ENCODE peak calls at places on chromosomes 3 and 15, in five cellular contexts. C is AG09309, Z is stomach, O is fibroblast of mammary gland, I is heart left ventricle. S is an unnamed sample.

GRCh38 chr3:463793-464192 is 267.2 kb downstream of the CHL1 start:
- DNase-seq in C (no peak), O (no peak), Z (no peak), I (no peak), S (no peak)

GRCh38 chr3:138440137-138440536 is 5.7 kb downstream of the ESYT3 start:
- DNase-seq in Z (no peak), I (peak; percentile 70), C (no peak), O (no peak), S (no peak)

GRCh38 chr15:40038654-40039543 is at the start of gene SRP14:
- DNase-seq in O (peak; percentile 90), I (peak; percentile 97), C (no peak), Z (peak; percentile 95), S (peak; percentile 94)

GRCh38 chr3:55571913-55572312 is 84.8 kb upstream of the WNT5A start:
- DNase-seq in C (no peak), Z (no peak), O (no peak), I (peak; percentile 89), S (no peak)

GRCh38 chr3:9704343-9705322 is 1.0 kb downstream of the CPNE9 start:
- DNase-seq in O (peak; percentile 15), I (peak; percentile 40), Z (peak; percentile 28), C (no peak), S (no peak)

GRCh38 chr3:51338632-51339031 is 46.5 kb upstream of the MANF start:
- DNase-seq in O (no peak), C (no peak), I (no peak), Z (peak; percentile 64), S (no peak)

GRCh38 chr15:54854667-54855066 is 342.1 kb downstream of the RSL24D1 start:
- DNase-seq in C (no peak), O (no peak), I (no peak), Z (no peak), S (no peak)

GRCh38 chr15:72222433-72222832 is 8.6 kb downstream of the PKM start:
- DNase-seq in O (peak; percentile 37), C (no peak), I (peak; percentile 72), Z (no peak), S (no peak)

GRCh38 chr3:164235239-164235728 is 843.0 kb downstream of the SI start:
- DNase-seq in Z (no peak), I (no peak), C (no peak), O (no peak), S (no peak)

GRCh38 chr3:14389133-14390115 is 13.0 kb upstream of the SLC6A6 start:
- DNase-seq in C (no peak), I (no peak), O (no peak), Z (no peak), S (no peak)

GRCh38 chr3:133512416-133513089 is 60.9 kb upstream of the CDV3 start:
- DNase-seq in C (no peak), I (no peak), Z (no peak), O (no peak), S (no peak)

GRCh38 chr3:32870373-32871091 is 52.7 kb downstream of the TRIM71 start:
- DNase-seq in I (no peak), C (no peak), O (no peak), Z (no peak), S (no peak)

GRCh38 chr3:32876920-32877319 is 59.1 kb downstream of the TRIM71 start:
- DNase-seq in I (no peak), O (no peak), C (no peak), Z (no peak), S (no peak)

GRCh38 chr3:32877598-32877997 is 59.8 kb downstream of the TRIM71 start:
- DNase-seq in C (no peak), O (no peak), I (no peak), Z (no peak), S (no peak)

GRCh38 chr3:32872487-32873382 is 54.9 kb downstream of the TRIM71 start:
- DNase-seq in I (no peak), C (peak; percentile 24), Z (peak; percentile 92), O (peak; percentile 40), S (no peak)

DNA sequence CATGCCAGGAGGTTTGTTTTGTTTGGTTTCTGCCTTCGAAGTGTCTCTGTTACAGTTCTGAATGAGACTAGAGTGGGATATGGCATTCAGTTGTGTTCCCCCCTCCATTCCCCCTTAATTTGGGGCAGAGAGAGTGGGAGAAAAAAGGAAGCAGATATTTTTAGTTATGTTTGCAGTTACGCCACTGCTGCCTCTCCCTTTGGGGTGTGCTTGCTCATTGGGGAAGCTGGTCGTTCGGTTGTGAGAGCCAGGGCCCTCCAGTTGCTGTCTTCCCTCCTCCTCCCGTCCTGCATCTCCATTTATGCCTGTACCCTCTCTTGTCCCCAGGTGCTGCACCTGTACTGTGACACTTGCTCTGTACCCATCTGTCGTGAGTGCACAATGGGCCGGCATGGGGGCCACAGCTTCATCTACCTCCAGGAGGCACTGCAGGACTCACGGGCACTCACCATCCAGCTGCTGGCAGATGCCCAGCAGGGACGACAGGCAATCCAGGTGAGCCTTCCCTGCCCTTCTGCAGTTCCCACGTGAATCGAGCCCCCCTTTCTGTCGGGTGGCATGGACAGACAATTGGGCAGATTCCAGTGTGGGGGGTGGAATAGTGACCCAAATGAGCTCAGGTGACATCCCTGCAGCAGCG is 55.8 kb downstream of the TRIM71 start:
- DNase-seq in Z (peak; percentile 46), O (no peak), I (no peak), C (no peak), S (no peak)
- TF ChIP-seq CTCF in Z (no peak), O (no peak), I (no peak), C (no peak), S (no peak)

GRCh38 chr15:48323294-48323693 is 7.9 kb upstream of the DUT start:
- DNase-seq in C (no peak), O (no peak), Z (no peak), I (no peak), S (no peak)

GRCh38 chr15:48330855-48331795 is at the start of gene DUT:
- DNase-seq in Z (peak; percentile 84), C (no peak), O (peak; percentile 74), I (peak; percentile 94), S (peak; percentile 89)

GRCh38 chr15:48324949-48325348 is 6.3 kb upstream of the DUT start:
- DNase-seq in O (no peak), C (no peak), I (no peak), Z (no peak), S (no peak)

GRCh38 chr15:48330045-48330840 is 986 bp upstream of the DUT start:
- DNase-seq in C (no peak), O (no peak), I (no peak), Z (no peak), S (no peak)

GRCh38 chr15:48325400-48325799 is 5.8 kb upstream of the DUT start:
- DNase-seq in C (no peak), O (no peak), Z (no peak), I (no peak), S (no peak)
- H3K4me3 ChIP-seq in C (no peak overlapping the region), O (no peak overlapping the region), Z (no peak overlapping the region), I (no peak overlapping the region), S (no peak overlapping the region)

DNA sequence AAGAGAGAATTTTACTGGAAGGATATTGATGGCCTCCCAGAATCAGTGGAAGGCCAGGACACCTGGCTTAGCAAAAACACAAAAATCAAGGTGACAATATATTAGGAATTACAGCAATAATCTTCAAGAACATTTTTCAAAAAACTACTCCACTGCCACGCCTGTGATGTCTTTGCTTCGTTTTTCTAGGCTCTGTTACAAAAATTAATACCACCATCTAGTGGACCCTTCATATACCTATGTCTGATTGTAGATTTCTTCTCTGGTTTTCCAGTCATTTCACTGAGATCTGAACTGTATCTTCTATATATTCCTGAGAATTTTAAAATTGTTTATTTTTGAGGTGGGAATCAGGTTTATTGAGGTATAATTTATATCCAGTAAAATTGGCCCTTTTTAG is 5.6 kb upstream of the SLC33A1 start:
- DNase-seq in I (no peak), O (peak; percentile 43), Z (no peak), C (no peak), S (no peak)
- TF ChIP-seq CTCF in I (peak; percentile 19), O (peak; percentile 24), Z (no peak), C (peak; percentile 27), S (no peak)

GRCh38 chr3:8327739-8328138 is 173.9 kb upstream of the LMCD1 start:
- DNase-seq in Z (no peak), O (no peak), C (no peak), I (no peak), S (no peak)

GRCh38 chr3:8324727-8325126 is 176.9 kb upstream of the LMCD1 start:
- DNase-seq in Z (peak; percentile 48), I (peak; percentile 45), O (peak; percentile 50), C (peak; percentile 4), S (no peak)

GRCh38 chr3:8325306-8325705 is 176.3 kb upstream of the LMCD1 start:
- DNase-seq in Z (no peak), C (no peak), O (no peak), I (no peak), S (no peak)

GRCh38 chr3:8329598-8329997 is 172.0 kb upstream of the LMCD1 start:
- DNase-seq in C (no peak), O (no peak), I (no peak), Z (no peak), S (no peak)

GRCh38 chr3:8328971-8329370 is 172.7 kb upstream of the LMCD1 start:
- DNase-seq in C (no peak), I (no peak), O (no peak), Z (no peak), S (no peak)
- H3K4me3 ChIP-seq in C (no peak overlapping the region), I (no peak overlapping the region), O (no peak overlapping the region), Z (no peak overlapping the region), S (no peak overlapping the region)

GRCh38 chr15:44713006-44713966 is 2.0 kb downstream of the B2M start:
- DNase-seq in C (no peak), O (peak; percentile 51), Z (no peak), I (no peak), S (no peak)
- TF ChIP-seq CTCF in C (peak; percentile 41), O (peak; percentile 30), Z (no peak), I (peak; percentile 32), S (no peak)

GRCh38 chr15:36943496-36944361 is 156.6 kb downstream of the MEIS2 start:
- DNase-seq in C (no peak), O (no peak), I (no peak), Z (no peak), S (no peak)

GRCh38 chr15:36948982-36949381 is 151.4 kb downstream of the MEIS2 start:
- DNase-seq in Z (no peak), O (no peak), C (no peak), I (no peak), S (no peak)

GRCh38 chr15:36950371-36950770 is 150.0 kb downstream of the MEIS2 start:
- DNase-seq in O (no peak), I (no peak), C (no peak), Z (no peak), S (no peak)

GRCh38 chr15:36951747-36952247 is 148.6 kb downstream of the MEIS2 start:
- DNase-seq in I (no peak), O (peak; percentile 97), Z (no peak), C (peak; percentile 51), S (no peak)

DNA sequence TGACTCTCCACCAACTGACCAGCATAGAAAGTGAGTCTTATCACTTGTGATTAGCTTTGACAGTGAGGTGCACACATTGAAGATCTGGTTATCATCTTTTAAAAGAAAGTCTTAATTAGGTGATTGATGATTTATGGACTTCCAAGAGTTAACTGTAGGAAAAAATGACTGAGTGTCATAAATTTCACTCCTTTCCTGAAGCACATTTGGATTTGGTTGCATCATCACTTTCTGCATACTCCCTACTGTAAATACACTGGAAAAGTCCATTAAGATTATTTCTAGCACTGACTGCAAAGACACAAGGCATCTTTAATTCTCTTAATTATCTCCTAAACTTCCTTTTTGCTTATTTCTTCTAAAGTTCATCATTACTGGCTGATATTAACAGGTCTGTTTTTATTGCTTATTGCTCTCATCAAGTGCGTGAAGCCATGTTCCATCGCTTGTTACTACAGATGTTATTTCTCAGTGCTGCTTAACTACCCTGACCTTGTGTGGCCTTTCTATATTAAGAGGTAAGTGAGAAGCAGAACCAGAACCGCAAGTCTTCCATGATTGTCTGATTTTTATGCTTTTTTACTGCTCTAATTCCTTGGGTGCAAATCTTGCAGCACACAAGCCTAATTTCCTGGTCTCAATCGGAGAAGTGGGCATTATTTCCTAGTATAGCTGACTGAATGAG is 153.2 kb downstream of the MEIS2 start:
- DNase-seq in C (no peak), I (no peak), Z (no peak), O (no peak), S (no peak)
- H3K4me3 ChIP-seq in C (no peak overlapping the region), I (no peak overlapping the region), Z (no peak overlapping the region), O (no peak overlapping the region), S (no peak overlapping the region)